ENCODE peak calls at places on chromosomes 2 and 18, in four cellular contexts. U, G, H and D are unnamed samples.

GRCh38 chr2:25201265-25201664 is 32.9 kb upstream of the POMC start:
- DNase-seq in U (no peak), G (no peak), H (no peak), D (no peak)

GRCh38 chr2:237674731-237675276 is 47.4 kb downstream of the LRRFIP1 start:
- DNase-seq in U (peak), G (peak), H (peak), D (peak)

GRCh38 chr2:121709776-121710469 is 26.8 kb downstream of the NIFK start:
- DNase-seq in U (no peak), G (no peak), H (peak), D (no peak)

GRCh38 chr2:29165362-29166236 is 50.4 kb downstream of the CLIP4 start:
- DNase-seq in U (peak), G (no peak), H (no peak), D (no peak)

GRCh38 chr18:61892683-61893303 is at the start of gene RNF152:
- DNase-seq in U (peak), G (no peak), H (peak), D (no peak)

GRCh38 chr18:75209129-75209951 is at the start of gene PTGR3:
- DNase-seq in U (peak), G (peak), H (peak), D (peak)

GRCh38 chr2:168216351-168217005 is 30.9 kb downstream of the STK39 start:
- DNase-seq in U (peak), G (no peak), H (peak), D (no peak)

GRCh38 chr2:104733544-104733943 is 120.4 kb upstream of the POU3F3 start:
- DNase-seq in U (no peak), G (no peak), H (peak), D (no peak)

GRCh38 chr2:75594599-75594998 is 33.9 kb upstream of the EVA1A start:
- DNase-seq in U (no peak), G (no peak), H (no peak), D (no peak)

GRCh38 chr18:3388980-3389379 is 61.0 kb upstream of the TGIF1 start:
- DNase-seq in U (no peak), G (no peak), H (no peak), D (no peak)

GRCh38 chr2:73939419-73939818 is 12.7 kb downstream of the DGUOK start:
- DNase-seq in U (no peak), G (peak), H (no peak), D (no peak)

GRCh38 chr18:28574175-28574574 is 397.2 kb upstream of the CDH2 start:
- DNase-seq in U (no peak), G (no peak), H (no peak), D (no peak)

GRCh38 chr18:62499263-62499650 is 23.6 kb upstream of the ZCCHC2 start:
- DNase-seq in U (no peak), G (no peak), H (no peak), D (no peak)

GRCh38 chr2:228731517-228731916 is 539.6 kb downstream of the PID1 start:
- DNase-seq in U (peak), G (no peak), H (no peak), D (no peak)

GRCh38 chr2:65374555-65374954 is 57.8 kb downstream of the SPRED2 start:
- DNase-seq in U (no peak), G (no peak), H (no peak), D (no peak)

GRCh38 chr2:74481961-74482800 is 617 bp downstream of the CCDC142 start:
- DNase-seq in U (no peak), G (no peak), H (no peak), D (no peak)

GRCh38 chr2:181371782-181372292 is 85.3 kb upstream of the ITGA4 start:
- DNase-seq in U (peak), G (no peak), H (no peak), D (no peak)

GRCh38 chr2:96642564-96643350 is at the start of gene FER1L5:
- DNase-seq in U (peak), G (no peak), H (no peak), D (no peak)

GRCh38 chr2:135168119-135168872 is 116.2 kb downstream of the RAB3GAP1 start:
- DNase-seq in U (no peak), G (no peak), H (peak), D (no peak)

GRCh38 chr18:35694803-35695202 is 113.3 kb downstream of the GALNT1 start:
- DNase-seq in U (no peak), G (no peak), H (no peak), D (no peak)

GRCh38 chr2:149068996-149069888 is 30.7 kb downstream of the LYPD6B start:
- DNase-seq in U (peak), G (no peak), H (no peak), D (no peak)

GRCh38 chr2:84686783-84687442 is 170.6 kb downstream of the DNAH6 start:
- DNase-seq in U (no peak), G (no peak), H (no peak), D (no peak)

GRCh38 chr2:9269695-9270365 is 63.2 kb downstream of the ASAP2 start:
- DNase-seq in U (no peak), G (no peak), H (no peak), D (no peak)

GRCh38 chr18:54269924-54270844 is 867 bp downstream of the POLI start:
- DNase-seq in U (peak), G (no peak), H (peak), D (peak)

GRCh38 chr18:7755753-7756475 is 188.8 kb downstream of the PTPRM start:
- DNase-seq in U (no peak), G (no peak), H (no peak), D (no peak)

GRCh38 chr2:160324917-160325316 is 124.8 kb upstream of the ITGB6 start:
- DNase-seq in U (no peak), G (no peak), H (no peak), D (no peak)

GRCh38 chr2:68251187-68251854 is 1.0 kb downstream of the PPP3R1 start:
- DNase-seq in U (peak), G (peak), H (peak), D (peak)

GRCh38 chr2:71801969-71802368 is 345.7 kb downstream of the CYP26B1 start:
- DNase-seq in U (peak), G (no peak), H (peak), D (no peak)
- TF ChIP-seq CTCF in U (peak), G (no peak), H (no peak), D (no peak)

DNA sequence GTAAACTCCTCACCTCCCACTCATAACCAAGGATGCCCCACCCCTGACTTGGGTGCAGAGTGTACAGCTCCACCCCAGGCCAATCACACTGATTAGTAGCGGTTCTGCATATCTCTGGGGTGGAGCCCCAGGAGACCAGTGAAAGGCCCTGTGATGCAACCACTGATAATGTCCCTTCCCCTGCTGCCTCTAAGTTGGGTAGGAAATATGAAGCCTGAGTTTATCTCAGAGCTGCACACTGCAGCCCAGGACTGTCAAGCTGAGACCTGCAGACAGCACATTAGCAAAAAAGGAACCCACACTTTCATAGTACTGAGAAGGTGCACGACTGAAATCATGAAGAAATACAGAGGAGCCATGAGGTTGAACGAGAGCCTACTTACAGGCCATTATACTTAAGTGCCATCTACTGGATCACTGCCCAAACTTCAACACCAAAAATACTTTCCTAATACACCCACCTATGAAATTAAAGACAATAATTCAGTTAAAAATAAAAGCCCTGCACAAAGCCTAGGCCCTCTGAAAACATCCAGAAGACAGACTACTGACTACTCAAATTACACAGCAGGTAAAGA is 455.4 kb upstream of the LRRTM4 start:
- DNase-seq in U (no peak), G (no peak), H (no peak), D (no peak)
- TF ChIP-seq CTCF in U (no peak), G (no peak), H (no peak), D (no peak)

GRCh38 chr18:70464343-70465114 is 175.7 kb downstream of the SOCS6 start:
- DNase-seq in U (peak), G (no peak), H (peak), D (peak)
- TF ChIP-seq CTCF in U (peak), G (no peak), H (no peak), D (no peak)

GRCh38 chr2:77121518-77121917 is 400.7 kb downstream of the LRRTM4 start:
- DNase-seq in U (no peak), G (no peak), H (no peak), D (no peak)

GRCh38 chr2:77127345-77127744 is 394.8 kb downstream of the LRRTM4 start:
- DNase-seq in U (no peak), G (no peak), H (no peak), D (no peak)
- TF ChIP-seq CTCF in U (no peak), G (no peak), H (no peak), D (no peak)

GRCh38 chr2:40120021-40120420 is 331.9 kb downstream of the SLC8A1 start:
- DNase-seq in U (no peak), G (no peak), H (no peak), D (no peak)

GRCh38 chr2:40123746-40124145 is 328.1 kb downstream of the SLC8A1 start:
- DNase-seq in U (no peak), G (no peak), H (no peak), D (no peak)

GRCh38 chr2:40127147-40127546 is 324.7 kb downstream of the SLC8A1 start:
- DNase-seq in U (no peak), G (no peak), H (no peak), D (no peak)

GRCh38 chr2:40120957-40121356 is 330.9 kb downstream of the SLC8A1 start:
- DNase-seq in U (no peak), G (no peak), H (no peak), D (no peak)

DNA sequence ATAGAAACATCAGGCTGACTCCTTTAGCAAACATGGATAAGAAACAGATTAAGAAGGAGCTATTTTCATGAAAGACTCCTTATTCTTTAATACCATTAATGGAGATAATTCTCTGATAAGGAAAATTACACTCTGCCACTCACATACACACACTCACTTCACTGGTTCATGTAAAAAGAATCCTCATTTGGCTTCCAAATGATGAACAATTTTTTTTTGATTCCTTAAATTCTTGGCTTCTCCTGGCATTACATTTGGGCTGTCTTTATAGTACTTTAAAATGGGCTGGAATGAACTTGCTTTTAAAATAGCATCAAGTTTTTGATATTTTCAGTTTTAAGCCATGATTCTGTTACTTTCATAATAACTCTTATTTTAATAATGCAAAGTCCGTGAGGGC is 328.6 kb downstream of the SLC8A1 start:
- DNase-seq in U (no peak), G (no peak), H (no peak), D (no peak)
- TF ChIP-seq CTCF in U (no peak), G (no peak), H (no peak), D (no peak)

GRCh38 chr2:31140151-31140550 is 1.9 kb upstream of the GALNT14 start:
- DNase-seq in U (no peak), G (no peak), H (no peak), D (no peak)

GRCh38 chr2:31136732-31137131 is 1.5 kb downstream of the GALNT14 start:
- DNase-seq in U (no peak), G (no peak), H (no peak), D (no peak)

GRCh38 chr2:31137211-31138036 is 816 bp downstream of the GALNT14 start:
- DNase-seq in U (peak), G (no peak), H (peak), D (no peak)

GRCh38 chr2:31136000-31136399 is 2.2 kb downstream of the GALNT14 start:
- DNase-seq in U (no peak), G (no peak), H (no peak), D (no peak)

GRCh38 chr2:31138037-31138962 is at the start of gene GALNT14:
- DNase-seq in U (peak), G (no peak), H (peak), D (no peak)
- TF ChIP-seq CTCF in U (peak), G (peak), H (peak), D (no peak)

GRCh38 chr2:234271342-234271741 is 220.8 kb downstream of the SPP2 start:
- DNase-seq in U (no peak), G (no peak), H (no peak), D (no peak)
- TF ChIP-seq CTCF in U (peak), G (no peak), H (no peak), D (no peak)

GRCh38 chr2:219521066-219521880 is 7.0 kb downstream of the ASIC4 start:
- DNase-seq in U (peak), G (no peak), H (no peak), D (no peak)
- TF ChIP-seq CTCF in U (peak), G (no peak), H (no peak), D (no peak)

DNA sequence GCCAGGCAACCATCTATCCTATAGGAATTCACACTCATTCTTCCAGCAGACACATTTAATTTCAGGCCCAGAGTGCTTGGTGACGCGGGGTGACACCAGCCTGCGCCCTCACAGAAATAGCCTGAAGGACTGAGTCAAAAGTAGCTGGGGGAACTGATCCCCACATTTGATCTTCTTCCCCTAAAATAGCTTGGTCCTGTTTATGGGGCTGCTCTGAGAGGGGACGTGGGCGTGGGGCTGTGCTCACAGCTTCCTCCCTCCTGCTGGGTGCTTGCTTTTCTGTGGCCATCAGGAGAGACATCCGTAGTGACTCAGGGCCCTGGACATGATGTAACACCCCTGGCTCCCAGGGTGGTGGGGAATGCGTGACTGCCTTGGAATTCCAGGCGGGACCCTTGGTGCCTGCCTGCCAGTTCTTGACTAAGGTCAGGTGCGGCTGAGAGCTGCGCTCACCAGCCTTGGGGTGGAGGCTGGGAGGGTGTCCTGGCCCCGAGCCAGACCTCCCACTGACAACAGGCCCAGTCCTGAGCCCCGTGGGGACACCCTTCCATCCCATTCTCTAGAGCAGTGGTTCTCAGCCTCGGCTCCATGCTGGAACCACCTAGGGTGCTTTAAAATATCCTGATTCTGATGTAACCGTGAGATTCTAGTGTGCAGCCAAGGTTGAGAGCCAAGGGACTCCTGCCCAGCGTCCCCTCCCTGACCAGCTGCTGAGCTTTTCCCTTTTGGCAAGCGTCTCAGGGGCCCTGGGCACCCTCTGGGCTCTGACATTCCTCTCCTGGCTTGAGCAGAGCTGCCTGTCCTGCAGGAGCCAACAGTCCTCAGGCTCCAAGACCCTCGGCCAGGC is 47.4 kb upstream of the SMAD7 start:
- DNase-seq in U (peak), G (no peak), H (peak), D (no peak)
- TF ChIP-seq CTCF in U (no peak), G (no peak), H (no peak), D (no peak)

GRCh38 chr2:53021828-53022227 is 745.8 kb upstream of the CHAC2 start:
- DNase-seq in U (no peak), G (no peak), H (no peak), D (no peak)

GRCh38 chr2:53021285-53021684 is 746.3 kb upstream of the CHAC2 start:
- DNase-seq in U (peak), G (no peak), H (no peak), D (no peak)

GRCh38 chr2:53018830-53019425 is 748.7 kb upstream of the CHAC2 start:
- DNase-seq in U (peak), G (no peak), H (no peak), D (no peak)
- TF ChIP-seq CTCF in U (peak), G (no peak), H (no peak), D (no peak)